ENCODE peak calls at places on chromosomes 11 and 22, in six cellular contexts. T is HEK293T, I is EL, A is HTR-8/SVneo, X is brain microvascular endothelial cell, J is trophoblast cell. F is an unnamed sample.

GRCh38 chr22:24324137-24324536 is 53.5 kb downstream of the SPECC1L start:
- DNase-seq in T (no peak), I (no peak), A (no peak), X (no peak), J (no peak), F (no peak)

GRCh38 chr11:123386746-123387510 is 43.1 kb upstream of the GRAMD1B start:
- DNase-seq in T (no peak), I (peak), A (no peak), X (no peak), J (peak), F (no peak)

GRCh38 chr22:42437488-42438292 is 5.5 kb upstream of the NFAM1 start:
- DNase-seq in T (peak), I (peak), A (peak), X (peak), J (peak), F (no peak)

GRCh38 chr11:95450547-95451123 is 219.6 kb upstream of the SESN3 start:
- DNase-seq in T (no peak), I (no peak), A (no peak), X (peak), J (no peak), F (no peak)

GRCh38 chr22:23251445-23252093 is 71.3 kb downstream of the BCR start:
- DNase-seq in T (no peak), I (peak), A (no peak), X (no peak), J (peak), F (no peak)

GRCh38 chr11:70292863-70293262 is 22.4 kb downstream of the PPFIA1 start:
- DNase-seq in T (no peak), I (no peak), A (no peak), X (no peak), J (no peak), F (no peak)

GRCh38 chr11:103878646-103879045 is 157.8 kb upstream of the DDI1 start:
- DNase-seq in T (no peak), I (no peak), A (no peak), X (no peak), J (no peak), F (no peak)

GRCh38 chr22:20965104-20965887 is 1.8 kb upstream of the AIFM3 start:
- DNase-seq in T (no peak), I (no peak), A (no peak), X (no peak), J (no peak), F (no peak)

GRCh38 chr11:952406-953385 is 27.0 kb downstream of the AP2A2 start:
- DNase-seq in T (no peak), I (no peak), A (no peak), X (peak), J (peak), F (no peak)

GRCh38 chr22:49404576-49405199 is 423.0 kb downstream of the BRD1 start:
- DNase-seq in T (no peak), I (no peak), A (no peak), X (no peak), J (no peak), F (no peak)

GRCh38 chr11:36296925-36297604 is 977 bp downstream of the PRR5L start:
- DNase-seq in T (no peak), I (peak), A (no peak), X (peak), J (no peak), F (no peak)

GRCh38 chr11:32100495-32100894 is 9.6 kb downstream of the RCN1 start:
- DNase-seq in T (no peak), I (no peak), A (no peak), X (peak), J (no peak), F (no peak)

GRCh38 chr22:30574095-30574981 is at the start of gene GAL3ST1:
- DNase-seq in T (no peak), I (no peak), A (no peak), X (no peak), J (no peak), F (no peak)

GRCh38 chr11:121464352-121464946 is 11.7 kb upstream of the SORL1-AS1 start:
- DNase-seq in T (no peak), I (peak), A (peak), X (peak), J (peak), F (no peak)

GRCh38 chr11:65888163-65888814 is at the start of gene FIBP:
- DNase-seq in T (peak), I (peak), A (peak), X (peak), J (peak), F (peak)

GRCh38 chr11:70525006-70525405 is 126.7 kb downstream of the CTTN start:
- DNase-seq in T (no peak), I (no peak), A (no peak), X (no peak), J (no peak), F (no peak)

F was measured in iPS DF 19.7.